ENCODE peak calls at places on chromosome X, in nine cellular contexts. One of them, this sample, is unnamed.

GRCh38 chrX:111881715-111882114 is 5.7 kb downstream of the TRPC5OS start:
- DNase-seq in glutamatergic neuron: no peak
- DNase-seq in heart left ventricle: no peak
- DNase-seq in CD8-positive, alpha-beta T cell: no peak
- DNase-seq in fibroblast of mammary gland: no peak
- DNase-seq in colonic mucosa: no peak
- DNase-seq in AG09319: no peak
- DNase-seq in psoas muscle: no peak
- DNase-seq in RWPE1: no peak
- DNase-seq in this sample: no peak

GRCh38 chrX:97039363-97040029 is 155.8 kb downstream of the RPA4 start:
- DNase-seq in glutamatergic neuron: no peak
- DNase-seq in heart left ventricle: peak
- DNase-seq in CD8-positive, alpha-beta T cell: no peak
- DNase-seq in fibroblast of mammary gland: peak
- DNase-seq in colonic mucosa: peak
- DNase-seq in AG09319: no peak
- DNase-seq in psoas muscle: peak
- DNase-seq in RWPE1: no peak
- DNase-seq in this sample: no peak

GRCh38 chrX:65644621-65645287 is 22.7 kb upstream of the MSN start:
- DNase-seq in glutamatergic neuron: no peak
- DNase-seq in heart left ventricle: peak
- DNase-seq in CD8-positive, alpha-beta T cell: no peak
- DNase-seq in fibroblast of mammary gland: peak
- DNase-seq in colonic mucosa: peak
- DNase-seq in AG09319: peak
- DNase-seq in psoas muscle: peak
- DNase-seq in RWPE1: peak
- DNase-seq in this sample: peak

GRCh38 chrX:11533211-11533651 is 132.5 kb downstream of the ARHGAP6 start:
- DNase-seq in glutamatergic neuron: no peak
- DNase-seq in heart left ventricle: no peak
- DNase-seq in CD8-positive, alpha-beta T cell: no peak
- DNase-seq in fibroblast of mammary gland: peak
- DNase-seq in colonic mucosa: no peak
- DNase-seq in AG09319: peak
- DNase-seq in psoas muscle: no peak
- DNase-seq in RWPE1: peak
- DNase-seq in this sample: peak

GRCh38 chrX:79159800-79160199 is 15.3 kb downstream of the GPR174 start:
- DNase-seq in glutamatergic neuron: no peak
- DNase-seq in heart left ventricle: no peak
- DNase-seq in CD8-positive, alpha-beta T cell: no peak
- DNase-seq in fibroblast of mammary gland: no peak
- DNase-seq in colonic mucosa: no peak
- DNase-seq in AG09319: no peak
- DNase-seq in psoas muscle: no peak
- DNase-seq in RWPE1: no peak
- DNase-seq in this sample: no peak

GRCh38 chrX:125680366-125680765 is 360.7 kb downstream of the TEX13C start:
- DNase-seq in glutamatergic neuron: no peak
- DNase-seq in heart left ventricle: no peak
- DNase-seq in CD8-positive, alpha-beta T cell: no peak
- DNase-seq in fibroblast of mammary gland: no peak
- DNase-seq in colonic mucosa: no peak
- DNase-seq in AG09319: no peak
- DNase-seq in psoas muscle: no peak
- DNase-seq in RWPE1: no peak
- DNase-seq in this sample: no peak

GRCh38 chrX:44675364-44676024 is 132.8 kb upstream of the FUNDC1 start:
- DNase-seq in glutamatergic neuron: peak
- DNase-seq in heart left ventricle: peak
- DNase-seq in CD8-positive, alpha-beta T cell: no peak
- DNase-seq in fibroblast of mammary gland: peak
- DNase-seq in colonic mucosa: no peak
- DNase-seq in AG09319: peak
- DNase-seq in psoas muscle: peak
- DNase-seq in RWPE1: peak
- DNase-seq in this sample: peak

GRCh38 chrX:75273483-75273882 is 402 bp upstream of the UPRT start:
- DNase-seq in glutamatergic neuron: no peak
- DNase-seq in heart left ventricle: no peak
- DNase-seq in CD8-positive, alpha-beta T cell: no peak
- DNase-seq in fibroblast of mammary gland: no peak
- DNase-seq in colonic mucosa: peak
- DNase-seq in AG09319: no peak
- DNase-seq in psoas muscle: no peak
- DNase-seq in RWPE1: no peak
- DNase-seq in this sample: no peak

GRCh38 chrX:29890004-29890403 is 325.4 kb upstream of the MAGEB2 start:
- DNase-seq in glutamatergic neuron: no peak
- DNase-seq in heart left ventricle: no peak
- DNase-seq in CD8-positive, alpha-beta T cell: no peak
- DNase-seq in fibroblast of mammary gland: no peak
- DNase-seq in colonic mucosa: no peak
- DNase-seq in AG09319: no peak
- DNase-seq in psoas muscle: no peak
- DNase-seq in RWPE1: no peak
- DNase-seq in this sample: no peak

GRCh38 chrX:48025561-48025960 is 18.8 kb downstream of the SPACA5 start:
- DNase-seq in glutamatergic neuron: peak
- DNase-seq in heart left ventricle: no peak
- DNase-seq in CD8-positive, alpha-beta T cell: no peak
- DNase-seq in fibroblast of mammary gland: peak
- DNase-seq in colonic mucosa: peak
- DNase-seq in AG09319: no peak
- DNase-seq in psoas muscle: no peak
- DNase-seq in RWPE1: peak
- DNase-seq in this sample: no peak

GRCh38 chrX:86133761-86134160 is 14.5 kb upstream of the DACH2 start:
- DNase-seq in glutamatergic neuron: no peak
- DNase-seq in heart left ventricle: no peak
- DNase-seq in CD8-positive, alpha-beta T cell: no peak
- DNase-seq in fibroblast of mammary gland: peak
- DNase-seq in colonic mucosa: no peak
- DNase-seq in AG09319: no peak
- DNase-seq in psoas muscle: no peak
- DNase-seq in RWPE1: no peak
- DNase-seq in this sample: no peak

GRCh38 chrX:56787734-56788152 is 58.7 kb downstream of the NBDY start:
- DNase-seq in glutamatergic neuron: no peak
- DNase-seq in heart left ventricle: no peak
- DNase-seq in CD8-positive, alpha-beta T cell: no peak
- DNase-seq in fibroblast of mammary gland: no peak
- DNase-seq in colonic mucosa: no peak
- DNase-seq in AG09319: no peak
- DNase-seq in psoas muscle: no peak
- DNase-seq in RWPE1: no peak
- DNase-seq in this sample: no peak

GRCh38 chrX:56786889-56787733 is 58.1 kb downstream of the NBDY start:
- DNase-seq in glutamatergic neuron: no peak
- DNase-seq in heart left ventricle: no peak
- DNase-seq in CD8-positive, alpha-beta T cell: no peak
- DNase-seq in fibroblast of mammary gland: no peak
- DNase-seq in colonic mucosa: no peak
- DNase-seq in AG09319: no peak
- DNase-seq in psoas muscle: no peak
- DNase-seq in RWPE1: no peak
- DNase-seq in this sample: no peak

GRCh38 chrX:56788229-56788628 is 59.2 kb downstream of the NBDY start:
- DNase-seq in glutamatergic neuron: no peak
- DNase-seq in heart left ventricle: no peak
- DNase-seq in CD8-positive, alpha-beta T cell: no peak
- DNase-seq in fibroblast of mammary gland: no peak
- DNase-seq in colonic mucosa: no peak
- DNase-seq in AG09319: no peak
- DNase-seq in psoas muscle: peak
- DNase-seq in RWPE1: no peak
- DNase-seq in this sample: no peak

GRCh38 chrX:56789518-56790070 is 60.6 kb downstream of the NBDY start:
- DNase-seq in glutamatergic neuron: no peak
- DNase-seq in heart left ventricle: no peak
- DNase-seq in CD8-positive, alpha-beta T cell: no peak
- DNase-seq in fibroblast of mammary gland: no peak
- DNase-seq in colonic mucosa: no peak
- DNase-seq in AG09319: no peak
- DNase-seq in psoas muscle: no peak
- DNase-seq in RWPE1: no peak
- DNase-seq in this sample: no peak

DNA sequence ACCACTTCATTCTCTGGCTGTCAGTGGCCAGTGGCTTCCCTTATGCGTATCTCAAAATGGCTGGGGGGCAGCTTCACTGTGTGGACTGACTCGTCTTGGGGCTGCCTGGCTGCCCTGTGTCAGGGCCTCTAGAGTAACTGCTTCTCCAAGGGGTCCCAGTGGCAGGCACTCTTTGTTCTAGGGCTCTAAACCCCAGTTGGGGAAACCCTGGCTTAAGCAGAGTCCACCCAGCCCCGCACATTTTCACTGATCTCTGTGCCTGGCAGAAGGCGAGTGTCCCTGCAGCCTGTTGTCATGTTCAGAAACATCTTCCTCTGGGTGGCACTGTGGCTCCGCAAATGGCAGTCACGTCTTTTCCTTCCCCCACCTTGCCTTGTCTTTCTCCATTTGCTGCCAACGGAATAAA is 59.7 kb downstream of the NBDY start:
- DNase-seq in glutamatergic neuron: no peak
- DNase-seq in heart left ventricle: peak
- DNase-seq in CD8-positive, alpha-beta T cell: no peak
- DNase-seq in fibroblast of mammary gland: peak
- DNase-seq in colonic mucosa: no peak
- DNase-seq in AG09319: no peak
- DNase-seq in psoas muscle: peak
- DNase-seq in RWPE1: no peak
- DNase-seq in this sample: no peak
- TF ChIP-seq CTCF in glutamatergic neuron: no peak
- TF ChIP-seq CTCF in heart left ventricle: no peak
- TF ChIP-seq CTCF in CD8-positive, alpha-beta T cell: no peak
- TF ChIP-seq CTCF in fibroblast of mammary gland: peak
- TF ChIP-seq CTCF in colonic mucosa: no peak
- TF ChIP-seq CTCF in AG09319: no peak
- TF ChIP-seq CTCF in psoas muscle: no peak
- TF ChIP-seq CTCF in RWPE1: no peak
- TF ChIP-seq CTCF in this sample: peak

GRCh38 chrX:114717921-114718320 is 134.0 kb downstream of the HTR2C start:
- DNase-seq in glutamatergic neuron: no peak
- DNase-seq in heart left ventricle: no peak
- DNase-seq in CD8-positive, alpha-beta T cell: no peak
- DNase-seq in fibroblast of mammary gland: no peak
- DNase-seq in colonic mucosa: no peak
- DNase-seq in AG09319: no peak
- DNase-seq in psoas muscle: no peak
- DNase-seq in RWPE1: no peak
- DNase-seq in this sample: no peak
- TF ChIP-seq CTCF in glutamatergic neuron: no peak
- TF ChIP-seq CTCF in heart left ventricle: no peak
- TF ChIP-seq CTCF in CD8-positive, alpha-beta T cell: no peak
- TF ChIP-seq CTCF in fibroblast of mammary gland: peak
- TF ChIP-seq CTCF in colonic mucosa: peak
- TF ChIP-seq CTCF in AG09319: no peak
- TF ChIP-seq CTCF in psoas muscle: no peak
- TF ChIP-seq CTCF in RWPE1: peak
- TF ChIP-seq CTCF in this sample: peak

GRCh38 chrX:63050225-63050624 is 300.9 kb downstream of the SPIN4 start:
- DNase-seq in glutamatergic neuron: no peak
- DNase-seq in heart left ventricle: no peak
- DNase-seq in CD8-positive, alpha-beta T cell: no peak
- DNase-seq in fibroblast of mammary gland: no peak
- DNase-seq in colonic mucosa: no peak
- DNase-seq in AG09319: no peak
- DNase-seq in psoas muscle: no peak
- DNase-seq in RWPE1: no peak
- DNase-seq in this sample: no peak
- TF ChIP-seq CTCF in glutamatergic neuron: no peak
- TF ChIP-seq CTCF in heart left ventricle: no peak
- TF ChIP-seq CTCF in CD8-positive, alpha-beta T cell: no peak
- TF ChIP-seq CTCF in fibroblast of mammary gland: no peak
- TF ChIP-seq CTCF in colonic mucosa: no peak
- TF ChIP-seq CTCF in AG09319: no peak
- TF ChIP-seq CTCF in psoas muscle: no peak
- TF ChIP-seq CTCF in RWPE1: no peak
- TF ChIP-seq CTCF in this sample: no peak

GRCh38 chrX:152884171-152884570 is 13.7 kb upstream of the ZNF185 start:
- DNase-seq in glutamatergic neuron: no peak
- DNase-seq in heart left ventricle: no peak
- DNase-seq in CD8-positive, alpha-beta T cell: no peak
- DNase-seq in fibroblast of mammary gland: no peak
- DNase-seq in colonic mucosa: no peak
- DNase-seq in AG09319: no peak
- DNase-seq in psoas muscle: no peak
- DNase-seq in RWPE1: no peak
- DNase-seq in this sample: no peak
- TF ChIP-seq CTCF in glutamatergic neuron: no peak
- TF ChIP-seq CTCF in heart left ventricle: no peak
- TF ChIP-seq CTCF in CD8-positive, alpha-beta T cell: no peak
- TF ChIP-seq CTCF in fibroblast of mammary gland: no peak
- TF ChIP-seq CTCF in colonic mucosa: no peak
- TF ChIP-seq CTCF in AG09319: no peak
- TF ChIP-seq CTCF in psoas muscle: no peak
- TF ChIP-seq CTCF in RWPE1: no peak
- TF ChIP-seq CTCF in this sample: no peak

GRCh38 chrX:2828404-2829065 is at the start of gene GYG2:
- DNase-seq in glutamatergic neuron: peak
- DNase-seq in heart left ventricle: no peak
- DNase-seq in CD8-positive, alpha-beta T cell: no peak
- DNase-seq in fibroblast of mammary gland: peak
- DNase-seq in colonic mucosa: peak
- DNase-seq in AG09319: no peak
- DNase-seq in psoas muscle: no peak
- DNase-seq in RWPE1: no peak
- DNase-seq in this sample: no peak
- TF ChIP-seq CTCF in glutamatergic neuron: no peak
- TF ChIP-seq CTCF in heart left ventricle: no peak
- TF ChIP-seq CTCF in CD8-positive, alpha-beta T cell: no peak
- TF ChIP-seq CTCF in fibroblast of mammary gland: no peak
- TF ChIP-seq CTCF in colonic mucosa: no peak
- TF ChIP-seq CTCF in AG09319: no peak
- TF ChIP-seq CTCF in psoas muscle: no peak
- TF ChIP-seq CTCF in RWPE1: no peak
- TF ChIP-seq CTCF in this sample: no peak

DNA sequence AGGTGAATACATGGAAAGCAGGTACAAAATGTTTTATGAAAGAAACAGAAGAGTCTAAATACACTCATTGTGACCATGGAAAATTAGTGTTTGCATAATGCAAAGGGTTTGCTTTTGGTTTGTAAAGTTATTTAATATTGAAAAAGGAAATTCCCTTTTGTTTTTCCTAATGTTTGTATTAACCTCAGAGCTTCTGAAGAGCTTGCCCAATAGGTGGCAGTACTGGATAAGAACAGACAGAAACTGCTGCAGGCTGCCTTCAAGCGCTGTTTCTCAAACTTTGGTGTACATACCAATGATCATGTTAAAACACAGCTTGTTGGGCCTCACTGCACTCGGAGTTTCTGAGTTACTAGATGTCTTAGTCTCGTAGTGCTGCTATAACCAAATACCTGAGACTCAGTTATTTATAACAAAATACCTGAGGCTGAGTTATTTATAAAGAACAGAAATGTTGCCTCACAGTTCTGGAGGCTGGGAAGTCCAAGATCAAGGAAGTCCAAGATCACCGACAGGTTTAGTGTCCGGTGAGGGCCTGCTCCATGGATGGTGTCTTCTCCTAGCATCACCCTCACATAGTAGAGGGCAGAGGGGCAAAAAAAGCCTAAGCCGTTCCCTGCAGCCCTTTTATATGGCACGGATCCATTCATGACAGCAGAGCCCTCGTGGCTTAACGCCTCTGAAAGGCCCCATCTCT is 54.2 kb downstream of the SUPT20HL2 start:
- DNase-seq in glutamatergic neuron: peak
- DNase-seq in heart left ventricle: no peak
- DNase-seq in CD8-positive, alpha-beta T cell: no peak
- DNase-seq in fibroblast of mammary gland: peak
- DNase-seq in colonic mucosa: peak
- DNase-seq in AG09319: peak
- DNase-seq in psoas muscle: no peak
- DNase-seq in RWPE1: peak
- DNase-seq in this sample: peak
- TF ChIP-seq CTCF in glutamatergic neuron: peak
- TF ChIP-seq CTCF in heart left ventricle: peak
- TF ChIP-seq CTCF in CD8-positive, alpha-beta T cell: no peak
- TF ChIP-seq CTCF in fibroblast of mammary gland: peak
- TF ChIP-seq CTCF in colonic mucosa: peak
- TF ChIP-seq CTCF in AG09319: peak
- TF ChIP-seq CTCF in psoas muscle: peak
- TF ChIP-seq CTCF in RWPE1: peak
- TF ChIP-seq CTCF in this sample: peak

This sample was measured in AG09309.